ENCODE peak calls at places on chromosomes 16 and 17, in nine cellular contexts. One of them, this sample, is unnamed.

GRCh38 chr16:80824623-80825364 is 20.4 kb upstream of the CDYL2 start:
- DNase-seq in ascending aorta: no peak
- DNase-seq in A549: peak; percentile 74
- DNase-seq in thoracic aorta: no peak
- DNase-seq in GM23248: peak; percentile 69
- DNase-seq in lung: no peak
- DNase-seq in OCI-LY7: peak; percentile 63
- DNase-seq in tibial artery: no peak
- DNase-seq in sigmoid colon: no peak
- DNase-seq in this sample: peak; percentile 62

GRCh38 chr16:46857261-46857962 is 26.4 kb upstream of the C16orf87 start:
- DNase-seq in ascending aorta: no peak
- DNase-seq in sigmoid colon: no peak
- DNase-seq in lung: no peak
- DNase-seq in OCI-LY7: peak; percentile 29
- DNase-seq in thoracic aorta: no peak
- DNase-seq in GM23248: peak; percentile 85
- DNase-seq in A549: peak; percentile 61
- DNase-seq in tibial artery: no peak
- DNase-seq in this sample: peak; percentile 65

GRCh38 chr16:8878523-8878911 is 3.6 kb upstream of the LITAFD start:
- DNase-seq in tibial artery: no peak
- DNase-seq in OCI-LY7: no peak
- DNase-seq in ascending aorta: no peak
- DNase-seq in thoracic aorta: no peak
- DNase-seq in lung: no peak
- DNase-seq in A549: peak; percentile 51
- DNase-seq in sigmoid colon: no peak
- DNase-seq in GM23248: peak; percentile 90
- DNase-seq in this sample: no peak

GRCh38 chr17:13601317-13601775 is 383 bp downstream of the HS3ST3A1 start:
- DNase-seq in lung: no peak
- DNase-seq in ascending aorta: no peak
- DNase-seq in tibial artery: no peak
- DNase-seq in GM23248: peak; percentile 68
- DNase-seq in sigmoid colon: peak; percentile 65
- DNase-seq in OCI-LY7: no peak
- DNase-seq in A549: no peak
- DNase-seq in thoracic aorta: no peak
- DNase-seq in this sample: no peak

GRCh38 chr17:47265983-47266541 is 12.4 kb downstream of the ITGB3 start:
- DNase-seq in GM23248: peak; percentile 80
- DNase-seq in OCI-LY7: no peak
- DNase-seq in tibial artery: no peak
- DNase-seq in sigmoid colon: no peak
- DNase-seq in ascending aorta: peak; percentile 81
- DNase-seq in A549: peak; percentile 30
- DNase-seq in lung: no peak
- DNase-seq in thoracic aorta: peak; percentile 48
- DNase-seq in this sample: peak; percentile 82

GRCh38 chr16:84829168-84829965 is 9.6 kb downstream of the CRISPLD2 start:
- DNase-seq in tibial artery: peak; percentile 89
- DNase-seq in sigmoid colon: peak; percentile 95
- DNase-seq in ascending aorta: no peak
- DNase-seq in A549: no peak
- DNase-seq in thoracic aorta: no peak
- DNase-seq in OCI-LY7: no peak
- DNase-seq in lung: no peak
- DNase-seq in GM23248: peak; percentile 81
- DNase-seq in this sample: no peak

GRCh38 chr16:194516-194915 is 14.3 kb downstream of the HBQ1 start:
- DNase-seq in ascending aorta: no peak
- DNase-seq in tibial artery: no peak
- DNase-seq in sigmoid colon: no peak
- DNase-seq in A549: no peak
- DNase-seq in OCI-LY7: no peak
- DNase-seq in GM23248: no peak
- DNase-seq in thoracic aorta: no peak
- DNase-seq in lung: no peak
- DNase-seq in this sample: no peak

GRCh38 chr16:9449597-9449996 is 358.2 kb downstream of the HAPSTR1 start:
- DNase-seq in ascending aorta: no peak
- DNase-seq in GM23248: no peak
- DNase-seq in OCI-LY7: no peak
- DNase-seq in lung: no peak
- DNase-seq in A549: no peak
- DNase-seq in tibial artery: no peak
- DNase-seq in sigmoid colon: no peak
- DNase-seq in thoracic aorta: no peak
- DNase-seq in this sample: no peak

GRCh38 chr16:4894276-4895150 is 42.4 kb downstream of the PPL start:
- DNase-seq in GM23248: peak; percentile 17
- DNase-seq in lung: no peak
- DNase-seq in ascending aorta: no peak
- DNase-seq in tibial artery: no peak
- DNase-seq in A549: peak; percentile 39
- DNase-seq in OCI-LY7: no peak
- DNase-seq in thoracic aorta: no peak
- DNase-seq in sigmoid colon: no peak
- DNase-seq in this sample: no peak

GRCh38 chr17:76539631-76540271 is at the start of gene PRCD:
- DNase-seq in GM23248: no peak
- DNase-seq in sigmoid colon: no peak
- DNase-seq in A549: peak; percentile 43
- DNase-seq in ascending aorta: no peak
- DNase-seq in thoracic aorta: no peak
- DNase-seq in tibial artery: peak; percentile 59
- DNase-seq in lung: no peak
- DNase-seq in OCI-LY7: peak; percentile 30
- DNase-seq in this sample: no peak

GRCh38 chr17:17161759-17162158 is 44.4 kb downstream of the PLD6 start:
- DNase-seq in ascending aorta: no peak
- DNase-seq in A549: no peak
- DNase-seq in GM23248: no peak
- DNase-seq in tibial artery: no peak
- DNase-seq in lung: no peak
- DNase-seq in OCI-LY7: no peak
- DNase-seq in thoracic aorta: no peak
- DNase-seq in sigmoid colon: no peak
- DNase-seq in this sample: no peak

GRCh38 chr17:31595666-31596381 is 204.3 kb downstream of the RAB11FIP4 start:
- DNase-seq in lung: no peak
- DNase-seq in sigmoid colon: no peak
- DNase-seq in OCI-LY7: no peak
- DNase-seq in A549: no peak
- DNase-seq in ascending aorta: peak; percentile 56
- DNase-seq in GM23248: peak; percentile 50
- DNase-seq in thoracic aorta: no peak
- DNase-seq in tibial artery: no peak
- DNase-seq in this sample: no peak

DNA sequence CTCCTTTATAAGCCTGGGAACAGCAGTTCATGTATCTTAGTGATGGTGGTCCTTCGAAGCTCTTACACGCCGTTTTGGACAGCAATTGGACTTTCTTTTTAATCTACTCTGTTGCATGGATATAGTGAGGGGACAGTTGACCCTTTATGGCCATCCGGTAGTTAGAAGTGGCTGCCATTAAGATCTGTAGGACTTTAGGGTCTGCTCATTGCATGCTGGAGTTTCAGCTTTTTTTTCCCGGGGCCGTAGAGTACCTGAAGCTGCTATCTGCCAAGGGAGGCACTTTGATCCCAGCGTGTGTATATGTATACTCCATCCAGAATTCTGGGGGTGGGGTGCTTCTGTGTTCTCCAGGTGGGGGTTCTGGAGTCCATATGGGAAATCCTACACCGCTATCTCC is 1.2 kb downstream of the CYB5D1 start:
- DNase-seq in ascending aorta: no peak
- DNase-seq in thoracic aorta: no peak
- DNase-seq in lung: no peak
- DNase-seq in tibial artery: no peak
- DNase-seq in A549: no peak
- DNase-seq in sigmoid colon: no peak
- DNase-seq in OCI-LY7: no peak
- DNase-seq in GM23248: no peak
- DNase-seq in this sample: no peak
- H3K27ac ChIP-seq in ascending aorta: no peak overlapping the region
- H3K27ac ChIP-seq in thoracic aorta: no peak overlapping the region
- H3K27ac ChIP-seq in lung: peak overlapping the region; percentile 90
- H3K27ac ChIP-seq in tibial artery: peak overlapping the region; percentile 89
- H3K27ac ChIP-seq in A549: peak overlapping the region; percentile 98
- H3K27ac ChIP-seq in sigmoid colon: peak overlapping the region; percentile 94
- H3K27ac ChIP-seq in OCI-LY7: peak overlapping the region; percentile 86
- H3K27ac ChIP-seq in GM23248: peak overlapping the region; percentile 88
- H3K27ac ChIP-seq in this sample: no peak overlapping the region

GRCh38 chr16:23611936-23612335 is 15.8 kb upstream of the NDUFAB1 start:
- DNase-seq in tibial artery: no peak
- DNase-seq in lung: no peak
- DNase-seq in A549: no peak
- DNase-seq in GM23248: no peak
- DNase-seq in ascending aorta: no peak
- DNase-seq in thoracic aorta: no peak
- DNase-seq in OCI-LY7: no peak
- DNase-seq in sigmoid colon: no peak
- DNase-seq in this sample: no peak

GRCh38 chr16:23609929-23610328 is 13.8 kb upstream of the NDUFAB1 start:
- DNase-seq in A549: no peak
- DNase-seq in ascending aorta: no peak
- DNase-seq in sigmoid colon: no peak
- DNase-seq in GM23248: no peak
- DNase-seq in OCI-LY7: no peak
- DNase-seq in tibial artery: no peak
- DNase-seq in lung: no peak
- DNase-seq in thoracic aorta: no peak
- DNase-seq in this sample: no peak

GRCh38 chr16:23608194-23608593 is 12.1 kb upstream of the NDUFAB1 start:
- DNase-seq in lung: no peak
- DNase-seq in thoracic aorta: no peak
- DNase-seq in OCI-LY7: no peak
- DNase-seq in A549: peak; percentile 52
- DNase-seq in ascending aorta: no peak
- DNase-seq in tibial artery: no peak
- DNase-seq in GM23248: peak; percentile 48
- DNase-seq in sigmoid colon: no peak
- DNase-seq in this sample: no peak

DNA sequence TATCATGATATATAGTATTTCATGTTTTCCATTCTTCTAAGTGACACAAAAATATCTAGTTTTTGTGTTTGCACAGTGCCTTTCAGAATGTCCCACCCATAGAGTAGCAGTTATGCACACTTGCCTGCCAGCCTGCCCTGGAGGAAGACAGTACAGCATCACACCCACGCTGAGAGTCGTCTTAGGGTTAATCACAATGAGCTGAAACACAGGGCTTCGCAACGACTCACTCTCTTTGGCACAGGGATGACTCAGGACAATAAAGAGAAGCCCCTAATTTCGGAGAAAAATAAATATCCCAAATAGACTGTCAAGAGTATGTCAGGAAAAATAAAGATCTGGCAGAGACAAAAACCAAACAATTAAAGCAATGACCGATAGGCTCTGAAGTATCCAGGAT is 11.6 kb upstream of the NDUFAB1 start:
- DNase-seq in thoracic aorta: no peak
- DNase-seq in ascending aorta: no peak
- DNase-seq in sigmoid colon: peak; percentile 10
- DNase-seq in GM23248: peak; percentile 58
- DNase-seq in lung: no peak
- DNase-seq in OCI-LY7: no peak
- DNase-seq in tibial artery: no peak
- DNase-seq in A549: no peak
- DNase-seq in this sample: no peak
- H3K4me1 ChIP-seq in thoracic aorta: no peaks in the 10 kb centered on the region
- H3K4me1 ChIP-seq in ascending aorta: no peaks in the 10 kb centered on the region
- H3K4me1 ChIP-seq in sigmoid colon: no peaks in the 10 kb centered on the region
- H3K4me1 ChIP-seq in GM23248: no peaks in the 10 kb centered on the region
- H3K4me1 ChIP-seq in lung: no peaks in the 10 kb centered on the region
- H3K4me1 ChIP-seq in OCI-LY7: no peaks in the 10 kb centered on the region
- H3K4me1 ChIP-seq in tibial artery: no peaks in the 10 kb centered on the region
- H3K4me1 ChIP-seq in A549: peaks cover 12% of the 10 kb centered on the region
- H3K4me1 ChIP-seq in this sample: no peaks in the 10 kb centered on the region

DNA sequence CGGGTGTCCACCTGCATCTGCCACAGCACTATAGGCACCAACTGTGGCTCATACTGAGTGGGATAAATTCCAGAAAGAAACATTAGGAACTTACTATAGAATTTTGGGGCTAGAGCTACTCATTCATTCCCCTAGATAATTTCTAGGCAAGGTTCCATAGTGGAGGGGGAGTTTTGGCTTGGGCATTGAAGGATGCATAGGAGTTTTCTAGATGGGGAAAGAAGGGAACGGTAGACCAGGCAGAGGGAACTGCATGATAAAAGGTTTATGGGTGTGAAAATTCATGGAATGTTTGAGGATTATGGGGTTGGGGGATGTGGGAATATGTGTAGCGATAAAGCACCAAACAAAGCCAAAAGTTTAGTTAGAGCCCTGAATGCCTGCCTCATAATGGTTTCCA is 35.5 kb downstream of the IL4R start:
- DNase-seq in thoracic aorta: no peak
- DNase-seq in OCI-LY7: no peak
- DNase-seq in lung: no peak
- DNase-seq in tibial artery: no peak
- DNase-seq in sigmoid colon: no peak
- DNase-seq in GM23248: no peak
- DNase-seq in ascending aorta: no peak
- DNase-seq in A549: no peak
- DNase-seq in this sample: no peak
- H3K27ac ChIP-seq in thoracic aorta: no peak overlapping the region
- H3K27ac ChIP-seq in OCI-LY7: no peak overlapping the region
- H3K27ac ChIP-seq in lung: no peak overlapping the region
- H3K27ac ChIP-seq in tibial artery: no peak overlapping the region
- H3K27ac ChIP-seq in sigmoid colon: no peak overlapping the region
- H3K27ac ChIP-seq in GM23248: no peak overlapping the region
- H3K27ac ChIP-seq in ascending aorta: no peak overlapping the region
- H3K27ac ChIP-seq in A549: no peak overlapping the region
- H3K27ac ChIP-seq in this sample: no peak overlapping the region

GRCh38 chr17:957856-958421 is 21.6 kb downstream of the NXN start:
- DNase-seq in sigmoid colon: no peak
- DNase-seq in thoracic aorta: no peak
- DNase-seq in tibial artery: no peak
- DNase-seq in OCI-LY7: no peak
- DNase-seq in A549: peak; percentile 63
- DNase-seq in lung: no peak
- DNase-seq in GM23248: no peak
- DNase-seq in ascending aorta: no peak
- DNase-seq in this sample: no peak

GRCh38 chr17:958712-959451 is 20.7 kb downstream of the NXN start:
- DNase-seq in A549: no peak
- DNase-seq in OCI-LY7: no peak
- DNase-seq in lung: no peak
- DNase-seq in tibial artery: no peak
- DNase-seq in GM23248: no peak
- DNase-seq in ascending aorta: no peak
- DNase-seq in thoracic aorta: no peak
- DNase-seq in sigmoid colon: no peak
- DNase-seq in this sample: no peak

GRCh38 chr17:953767-954166 is 25.8 kb downstream of the NXN start:
- DNase-seq in OCI-LY7: no peak
- DNase-seq in sigmoid colon: no peak
- DNase-seq in tibial artery: no peak
- DNase-seq in ascending aorta: no peak
- DNase-seq in thoracic aorta: no peak
- DNase-seq in GM23248: no peak
- DNase-seq in A549: no peak
- DNase-seq in lung: no peak
- DNase-seq in this sample: no peak

GRCh38 chr17:954431-955164 is 25.0 kb downstream of the NXN start:
- DNase-seq in sigmoid colon: no peak
- DNase-seq in GM23248: no peak
- DNase-seq in tibial artery: no peak
- DNase-seq in thoracic aorta: no peak
- DNase-seq in A549: peak; percentile 90
- DNase-seq in lung: peak; percentile 62
- DNase-seq in ascending aorta: no peak
- DNase-seq in OCI-LY7: no peak
- DNase-seq in this sample: no peak

GRCh38 chr17:956905-957304 is 22.7 kb downstream of the NXN start:
- DNase-seq in A549: peak; percentile 70
- DNase-seq in thoracic aorta: no peak
- DNase-seq in sigmoid colon: no peak
- DNase-seq in ascending aorta: no peak
- DNase-seq in tibial artery: no peak
- DNase-seq in lung: no peak
- DNase-seq in OCI-LY7: no peak
- DNase-seq in GM23248: peak; percentile 52
- DNase-seq in this sample: no peak
- H3K4me1 ChIP-seq in A549: peaks cover 42% of the 10 kb centered on the region
- H3K4me1 ChIP-seq in thoracic aorta: peaks cover 10% of the 10 kb centered on the region
- H3K4me1 ChIP-seq in sigmoid colon: peaks cover 60% of the 10 kb centered on the region
- H3K4me1 ChIP-seq in ascending aorta: peaks cover under 1% of the 10 kb centered on the region
- H3K4me1 ChIP-seq in tibial artery: peaks cover 12% of the 10 kb centered on the region
- H3K4me1 ChIP-seq in lung: no peaks in the 10 kb centered on the region
- H3K4me1 ChIP-seq in OCI-LY7: no peaks in the 10 kb centered on the region
- H3K4me1 ChIP-seq in GM23248: no peaks in the 10 kb centered on the region
- H3K4me1 ChIP-seq in this sample: no peaks in the 10 kb centered on the region